ENCODE peak calls at places on chromosomes 6 and 20, in nine cellular contexts. One of them, this sample, is unnamed. For H3K4me1 and H3K9me3, the result is how much of the 10 kb centered on the place peaks cover.

GRCh38 chr20:57772349-57772964 is 62.6 kb upstream of the PMEPA1 start:
- DNase-seq in IMR-90: peak
- DNase-seq in OCI-LY7: no peak
- DNase-seq in prostate gland: no peak
- DNase-seq in mesenchymal stem cell: no peak
- DNase-seq in right cardiac atrium: no peak
- DNase-seq in keratinocyte: peak
- DNase-seq in upper lobe of right lung: no peak
- DNase-seq in right lobe of liver: no peak
- DNase-seq in this sample: no peak

GRCh38 chr6:138227316-138227781 is 9.1 kb upstream of the PBOV1 start:
- DNase-seq in IMR-90: no peak
- DNase-seq in OCI-LY7: no peak
- DNase-seq in prostate gland: peak
- DNase-seq in mesenchymal stem cell: no peak
- DNase-seq in right cardiac atrium: no peak
- DNase-seq in keratinocyte: no peak
- DNase-seq in upper lobe of right lung: peak
- DNase-seq in right lobe of liver: no peak
- DNase-seq in this sample: no peak

GRCh38 chr6:35752330-35752729 is 15.5 kb downstream of the ARMC12 start:
- DNase-seq in IMR-90: no peak
- DNase-seq in OCI-LY7: no peak
- DNase-seq in prostate gland: no peak
- DNase-seq in mesenchymal stem cell: no peak
- DNase-seq in right cardiac atrium: no peak
- DNase-seq in keratinocyte: no peak
- DNase-seq in upper lobe of right lung: no peak
- DNase-seq in right lobe of liver: no peak
- DNase-seq in this sample: no peak

GRCh38 chr6:75752365-75752764 is 3.3 kb downstream of the MYO6 start:
- DNase-seq in IMR-90: peak
- DNase-seq in OCI-LY7: no peak
- DNase-seq in prostate gland: no peak
- DNase-seq in mesenchymal stem cell: peak
- DNase-seq in right cardiac atrium: no peak
- DNase-seq in keratinocyte: no peak
- DNase-seq in upper lobe of right lung: no peak
- DNase-seq in right lobe of liver: no peak
- DNase-seq in this sample: no peak

GRCh38 chr6:169890049-169890448 is 138.6 kb downstream of the ERMARD start:
- DNase-seq in IMR-90: no peak
- DNase-seq in OCI-LY7: no peak
- DNase-seq in prostate gland: no peak
- DNase-seq in mesenchymal stem cell: peak
- DNase-seq in right cardiac atrium: no peak
- DNase-seq in keratinocyte: no peak
- DNase-seq in upper lobe of right lung: no peak
- DNase-seq in right lobe of liver: no peak
- DNase-seq in this sample: no peak

GRCh38 chr6:151808331-151809241 is 1.1 kb downstream of the ESR1 start:
- DNase-seq in IMR-90: no peak
- DNase-seq in OCI-LY7: no peak
- DNase-seq in prostate gland: no peak
- DNase-seq in mesenchymal stem cell: no peak
- DNase-seq in right cardiac atrium: peak
- DNase-seq in keratinocyte: no peak
- DNase-seq in upper lobe of right lung: no peak
- DNase-seq in right lobe of liver: no peak
- DNase-seq in this sample: no peak

GRCh38 chr6:69610073-69610472 is 186.7 kb downstream of the LMBRD1 start:
- DNase-seq in IMR-90: no peak
- DNase-seq in OCI-LY7: no peak
- DNase-seq in prostate gland: no peak
- DNase-seq in mesenchymal stem cell: no peak
- DNase-seq in right cardiac atrium: no peak
- DNase-seq in keratinocyte: no peak
- DNase-seq in upper lobe of right lung: no peak
- DNase-seq in right lobe of liver: no peak
- DNase-seq in this sample: no peak

GRCh38 chr20:36808317-36809257 is 35.0 kb upstream of the DSN1 start:
- DNase-seq in IMR-90: peak
- DNase-seq in OCI-LY7: peak
- DNase-seq in prostate gland: no peak
- DNase-seq in mesenchymal stem cell: peak
- DNase-seq in right cardiac atrium: peak
- DNase-seq in keratinocyte: peak
- DNase-seq in upper lobe of right lung: peak
- DNase-seq in right lobe of liver: peak
- DNase-seq in this sample: peak

GRCh38 chr6:70390067-70390466 is 23.2 kb upstream of the FAM135A start:
- DNase-seq in IMR-90: no peak
- DNase-seq in OCI-LY7: no peak
- DNase-seq in prostate gland: no peak
- DNase-seq in mesenchymal stem cell: no peak
- DNase-seq in right cardiac atrium: no peak
- DNase-seq in keratinocyte: no peak
- DNase-seq in upper lobe of right lung: no peak
- DNase-seq in right lobe of liver: no peak
- DNase-seq in this sample: no peak

GRCh38 chr6:126716826-126717514 is 377.1 kb downstream of the CENPW start:
- DNase-seq in IMR-90: peak
- DNase-seq in OCI-LY7: no peak
- DNase-seq in prostate gland: no peak
- DNase-seq in mesenchymal stem cell: no peak
- DNase-seq in right cardiac atrium: no peak
- DNase-seq in keratinocyte: no peak
- DNase-seq in upper lobe of right lung: no peak
- DNase-seq in right lobe of liver: no peak
- DNase-seq in this sample: no peak
- H3K4me1 ChIP-seq in IMR-90: under half
- H3K4me1 ChIP-seq in OCI-LY7: under half
- H3K4me1 ChIP-seq in prostate gland: under half
- H3K4me1 ChIP-seq in mesenchymal stem cell: under half
- H3K4me1 ChIP-seq in right cardiac atrium: under half
- H3K4me1 ChIP-seq in keratinocyte: under half
- H3K4me1 ChIP-seq in upper lobe of right lung: under half
- H3K4me1 ChIP-seq in right lobe of liver: under half
- H3K4me1 ChIP-seq in this sample: under half

DNA sequence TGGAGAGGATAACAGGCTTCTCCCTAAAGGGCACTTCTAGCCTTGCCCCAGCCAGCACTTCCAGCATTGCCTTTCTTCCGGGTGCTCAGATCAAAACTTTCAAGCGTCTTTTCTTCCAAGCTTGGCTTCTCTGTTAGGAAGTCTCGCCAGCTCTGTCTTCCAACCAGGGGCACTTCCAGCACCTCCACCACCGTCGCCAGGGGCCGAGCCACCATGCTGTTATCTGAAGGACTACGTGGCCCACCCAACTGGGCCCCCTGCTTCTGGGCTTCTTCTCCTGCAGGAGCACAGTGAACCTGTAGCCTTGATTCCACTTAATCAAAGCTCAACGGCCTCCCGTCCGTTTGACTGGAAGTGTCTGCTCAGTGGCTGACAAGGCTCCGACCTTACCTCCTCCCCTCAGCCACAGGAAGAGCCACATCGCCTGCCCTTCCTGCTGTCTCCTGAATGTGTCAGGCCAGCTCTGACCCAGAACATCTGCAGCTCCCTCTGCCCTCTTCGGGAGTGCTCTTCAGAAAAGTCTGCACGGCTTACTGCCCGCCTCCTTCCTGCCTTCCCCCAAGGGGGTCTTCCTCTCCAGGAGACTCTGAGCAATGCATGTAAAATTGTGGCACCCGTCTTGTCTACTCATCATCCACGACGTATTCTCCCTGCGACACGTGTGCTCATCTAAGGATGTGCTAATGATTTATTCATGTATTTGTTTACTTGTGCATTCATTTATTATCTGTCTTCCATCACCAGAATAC is 527.0 kb downstream of the CDH26 start:
- DNase-seq in IMR-90: no peak
- DNase-seq in OCI-LY7: no peak
- DNase-seq in prostate gland: no peak
- DNase-seq in mesenchymal stem cell: no peak
- DNase-seq in right cardiac atrium: no peak
- DNase-seq in keratinocyte: no peak
- DNase-seq in upper lobe of right lung: no peak
- DNase-seq in right lobe of liver: no peak
- DNase-seq in this sample: no peak
- H3K9me3 ChIP-seq in IMR-90: under half
- H3K9me3 ChIP-seq in OCI-LY7: under half
- H3K9me3 ChIP-seq in prostate gland: under half
- H3K9me3 ChIP-seq in mesenchymal stem cell: under half
- H3K9me3 ChIP-seq in right cardiac atrium: under half
- H3K9me3 ChIP-seq in keratinocyte: under half
- H3K9me3 ChIP-seq in upper lobe of right lung: under half
- H3K9me3 ChIP-seq in right lobe of liver: under half
- H3K9me3 ChIP-seq in this sample: under half

DNA sequence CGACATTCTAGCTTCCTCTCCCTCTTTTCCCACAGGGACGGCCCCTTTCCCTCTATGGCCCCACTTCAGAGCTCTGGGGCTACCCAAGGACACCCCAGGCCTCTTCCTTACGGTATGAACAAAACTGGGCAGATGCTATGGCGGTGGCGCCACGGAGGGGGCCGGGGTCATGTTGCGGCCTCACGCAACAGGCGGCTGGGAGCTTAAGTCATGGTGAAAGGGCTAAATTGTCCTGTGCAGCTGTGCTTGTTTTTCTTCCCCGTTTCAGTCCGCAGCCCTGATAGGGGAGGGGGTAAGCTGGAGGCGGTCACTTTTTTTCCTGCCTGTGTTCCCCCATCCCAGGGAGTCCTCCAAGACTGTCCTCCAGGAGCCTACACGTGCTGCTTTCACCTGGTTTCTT is 17.6 kb upstream of the KIAA1755 start:
- DNase-seq in IMR-90: peak
- DNase-seq in OCI-LY7: no peak
- DNase-seq in prostate gland: no peak
- DNase-seq in mesenchymal stem cell: peak
- DNase-seq in right cardiac atrium: no peak
- DNase-seq in keratinocyte: no peak
- DNase-seq in upper lobe of right lung: no peak
- DNase-seq in right lobe of liver: peak
- DNase-seq in this sample: no peak
- H3K4me1 ChIP-seq in IMR-90: under half
- H3K4me1 ChIP-seq in OCI-LY7: under half
- H3K4me1 ChIP-seq in prostate gland: under half
- H3K4me1 ChIP-seq in mesenchymal stem cell: under half
- H3K4me1 ChIP-seq in right cardiac atrium: under half
- H3K4me1 ChIP-seq in keratinocyte: under half
- H3K4me1 ChIP-seq in upper lobe of right lung: under half
- H3K4me1 ChIP-seq in right lobe of liver: under half
- H3K4me1 ChIP-seq in this sample: under half

GRCh38 chr6:159996626-159997497 is 28.0 kb downstream of the IGF2R start:
- DNase-seq in IMR-90: no peak
- DNase-seq in OCI-LY7: no peak
- DNase-seq in prostate gland: no peak
- DNase-seq in mesenchymal stem cell: no peak
- DNase-seq in right cardiac atrium: no peak
- DNase-seq in keratinocyte: no peak
- DNase-seq in upper lobe of right lung: no peak
- DNase-seq in right lobe of liver: no peak
- DNase-seq in this sample: no peak

GRCh38 chr6:159999240-159999671 is 30.4 kb downstream of the IGF2R start:
- DNase-seq in IMR-90: no peak
- DNase-seq in OCI-LY7: no peak
- DNase-seq in prostate gland: no peak
- DNase-seq in mesenchymal stem cell: no peak
- DNase-seq in right cardiac atrium: no peak
- DNase-seq in keratinocyte: no peak
- DNase-seq in upper lobe of right lung: no peak
- DNase-seq in right lobe of liver: no peak
- DNase-seq in this sample: no peak

GRCh38 chr6:159996087-159996622 is 27.3 kb downstream of the IGF2R start:
- DNase-seq in IMR-90: no peak
- DNase-seq in OCI-LY7: no peak
- DNase-seq in prostate gland: no peak
- DNase-seq in mesenchymal stem cell: no peak
- DNase-seq in right cardiac atrium: no peak
- DNase-seq in keratinocyte: no peak
- DNase-seq in upper lobe of right lung: no peak
- DNase-seq in right lobe of liver: no peak
- DNase-seq in this sample: no peak

GRCh38 chr6:159998543-159998942 is 29.7 kb downstream of the IGF2R start:
- DNase-seq in IMR-90: no peak
- DNase-seq in OCI-LY7: no peak
- DNase-seq in prostate gland: no peak
- DNase-seq in mesenchymal stem cell: no peak
- DNase-seq in right cardiac atrium: no peak
- DNase-seq in keratinocyte: no peak
- DNase-seq in upper lobe of right lung: no peak
- DNase-seq in right lobe of liver: no peak
- DNase-seq in this sample: no peak

DNA sequence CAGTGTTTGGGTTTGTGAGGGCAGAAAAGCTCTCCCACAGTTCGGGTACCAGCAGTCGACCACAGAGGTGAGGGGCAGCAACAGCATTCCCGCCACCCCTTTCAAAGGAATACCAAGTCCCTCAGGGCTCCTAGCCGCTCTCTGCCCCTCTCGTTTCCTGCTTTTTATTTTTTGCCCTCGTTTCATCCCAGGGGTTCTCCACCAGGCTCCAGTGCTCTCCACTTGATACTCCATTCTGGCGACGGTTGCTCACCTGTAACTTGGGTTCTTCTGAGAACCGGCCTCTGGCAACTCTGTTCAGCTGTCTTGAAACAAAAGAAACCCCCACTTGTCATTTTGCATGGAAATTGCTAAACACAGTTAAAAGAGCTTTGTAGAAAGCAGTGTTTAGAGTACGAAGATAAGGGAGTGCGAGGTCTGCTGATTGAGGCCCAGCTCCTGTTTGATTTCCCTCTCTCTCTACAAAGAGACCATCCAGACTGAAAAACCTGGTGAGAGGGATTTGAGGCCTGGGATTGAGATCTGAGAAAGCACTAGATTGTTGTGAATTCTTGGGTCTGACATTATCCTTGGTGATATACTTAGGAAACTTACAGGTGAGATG is 28.7 kb downstream of the IGF2R start:
- DNase-seq in IMR-90: no peak
- DNase-seq in OCI-LY7: no peak
- DNase-seq in prostate gland: no peak
- DNase-seq in mesenchymal stem cell: no peak
- DNase-seq in right cardiac atrium: no peak
- DNase-seq in keratinocyte: no peak
- DNase-seq in upper lobe of right lung: no peak
- DNase-seq in right lobe of liver: no peak
- DNase-seq in this sample: no peak
- H3K9me3 ChIP-seq in IMR-90: under half
- H3K9me3 ChIP-seq in OCI-LY7: under half
- H3K9me3 ChIP-seq in prostate gland: under half
- H3K9me3 ChIP-seq in mesenchymal stem cell: under half
- H3K9me3 ChIP-seq in right cardiac atrium: under half
- H3K9me3 ChIP-seq in keratinocyte: under half
- H3K9me3 ChIP-seq in upper lobe of right lung: under half
- H3K9me3 ChIP-seq in right lobe of liver: under half
- H3K9me3 ChIP-seq in this sample: under half

DNA sequence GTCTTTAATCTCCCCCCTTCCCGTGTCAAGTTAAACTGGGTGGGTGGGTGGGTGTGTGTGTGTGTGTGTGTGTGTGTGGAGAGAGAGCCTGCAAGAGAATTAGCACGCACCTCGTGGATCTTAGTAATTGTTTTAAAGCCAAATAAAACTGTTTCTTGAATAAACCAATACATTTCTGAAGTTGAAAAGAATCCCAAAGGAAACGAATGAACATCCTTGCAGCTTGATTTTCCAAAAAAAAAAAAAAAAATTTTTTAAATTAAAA is 374 bp upstream of the BICRAL start:
- DNase-seq in IMR-90: peak
- DNase-seq in OCI-LY7: peak
- DNase-seq in prostate gland: no peak
- DNase-seq in mesenchymal stem cell: peak
- DNase-seq in right cardiac atrium: no peak
- DNase-seq in keratinocyte: no peak
- DNase-seq in upper lobe of right lung: no peak
- DNase-seq in right lobe of liver: no peak
- DNase-seq in this sample: no peak
- H3K4me1 ChIP-seq in IMR-90: under half
- H3K4me1 ChIP-seq in OCI-LY7: half or more
- H3K4me1 ChIP-seq in prostate gland: under half
- H3K4me1 ChIP-seq in mesenchymal stem cell: under half
- H3K4me1 ChIP-seq in right cardiac atrium: under half
- H3K4me1 ChIP-seq in keratinocyte: under half
- H3K4me1 ChIP-seq in upper lobe of right lung: under half
- H3K4me1 ChIP-seq in right lobe of liver: under half
- H3K4me1 ChIP-seq in this sample: under half

This sample was measured in aorta.